ENCODE peak calls at places on chromosomes 11 and 22, in eight cellular contexts. H is left lung, B is epithelial cell of esophagus, W is brain microvascular endothelial cell, O is AG04450, R is colonic mucosa, U is dorsolateral prefrontal cortex, D is AG10803. Q is an unnamed sample.

GRCh38 chr11:107549253-107549953 is 16.1 kb downstream of the ALKBH8 start:
- DNase-seq in R (peak), O (no peak), H (no peak), W (peak), B (peak), D (peak), U (no peak), Q (peak)

GRCh38 chr22:38733329-38734202 is 22.2 kb downstream of the SUN2 start:
- DNase-seq in U (peak), D (peak), B (peak), H (peak), R (peak), W (no peak), O (peak), Q (no peak)

GRCh38 chr22:17369553-17370035 is 334 bp downstream of the CECR2 start:
- DNase-seq in H (peak), U (peak), O (no peak), W (no peak), B (no peak), D (no peak), R (no peak), Q (no peak)

GRCh38 chr11:118436639-118437045 is 350 bp downstream of the KMT2A start:
- DNase-seq in W (no peak), U (peak), D (no peak), H (peak), R (no peak), B (peak), O (no peak), Q (no peak)

GRCh38 chr22:20503816-20504215 is 3.6 kb upstream of the MED15 start:
- DNase-seq in D (no peak), R (peak), H (no peak), B (peak), O (no peak), U (no peak), W (no peak), Q (peak)

GRCh38 chr11:120185678-120186407 is 25.0 kb upstream of the OAF start:
- DNase-seq in B (no peak), O (no peak), R (peak), H (no peak), D (no peak), U (peak), W (no peak), Q (no peak)

GRCh38 chr11:78379039-78379670 is 38.5 kb downstream of the GAB2 start:
- DNase-seq in O (no peak), D (peak), W (no peak), U (no peak), H (no peak), B (no peak), R (no peak), Q (no peak)

GRCh38 chr22:50674127-50674493 is 1.5 kb downstream of the SHANK3 start:
- DNase-seq in W (no peak), U (no peak), H (peak), D (no peak), R (no peak), B (no peak), O (no peak), Q (no peak)

GRCh38 chr22:46735747-46736608 is 2.1 kb downstream of the CERK start:
- DNase-seq in W (no peak), D (no peak), H (no peak), O (no peak), B (no peak), R (no peak), U (no peak), Q (no peak)

GRCh38 chr11:95435628-95436353 is 204.8 kb upstream of the SESN3 start:
- DNase-seq in U (no peak), H (no peak), O (no peak), R (no peak), W (no peak), B (no peak), D (no peak), Q (no peak)

GRCh38 chr11:11387201-11387600 is 34.2 kb upstream of the CSNK2A3 start:
- DNase-seq in W (no peak), O (no peak), D (no peak), H (no peak), B (no peak), U (no peak), R (no peak), Q (no peak)

GRCh38 chr22:44616461-44616860 is 85.5 kb upstream of the PRR5 start:
- DNase-seq in D (no peak), R (no peak), O (no peak), U (no peak), W (no peak), H (peak), B (no peak), Q (no peak)

GRCh38 chr11:77109236-77110019 is 6.8 kb downstream of the OMP start:
- DNase-seq in H (peak), D (peak), R (no peak), O (no peak), B (no peak), U (no peak), W (no peak), Q (peak)

GRCh38 chr22:31210830-31211503 is 1.1 kb upstream of the LIMK2 start:
- DNase-seq in R (no peak), B (no peak), H (no peak), U (no peak), D (peak), W (no peak), O (no peak), Q (no peak)

GRCh38 chr11:111359223-111360149 is 19.6 kb downstream of the POU2AF1 start:
- DNase-seq in H (no peak), D (no peak), W (no peak), B (peak), U (no peak), O (no peak), R (no peak), Q (no peak)

GRCh38 chr22:32632650-32633049 is 158.0 kb downstream of the FBXO7 start:
- DNase-seq in H (no peak), W (no peak), D (no peak), B (no peak), R (no peak), U (no peak), O (no peak), Q (no peak)

GRCh38 chr11:1350086-1350725 is 39.5 kb upstream of the BRSK2 start:
- DNase-seq in W (no peak), D (no peak), R (no peak), B (no peak), H (no peak), O (no peak), U (no peak), Q (no peak)

GRCh38 chr22:48581821-48582469 is 1245.7 kb downstream of the BRD1 start:
- DNase-seq in R (no peak), O (no peak), B (no peak), H (no peak), W (no peak), D (peak), U (no peak), Q (no peak)

GRCh38 chr11:65429069-65429681 is 6.6 kb downstream of the NEAT1 start:
- DNase-seq in O (no peak), U (peak), D (peak), R (peak), H (no peak), B (peak), W (peak), Q (peak)

GRCh38 chr22:48589901-48590300 is 1237.8 kb downstream of the BRD1 start:
- DNase-seq in W (no peak), H (peak), D (no peak), O (no peak), R (no peak), B (no peak), U (no peak), Q (no peak)

GRCh38 chr11:79493555-79494171 is 52.8 kb upstream of the TENM4 start:
- DNase-seq in O (peak), U (peak), B (peak), H (peak), D (peak), R (peak), W (peak), Q (peak)

GRCh38 chr11:64786308-64786707 is 8.0 kb upstream of the SF1 start:
- DNase-seq in D (no peak), U (no peak), B (no peak), R (no peak), W (no peak), O (no peak), H (no peak), Q (no peak)

GRCh38 chr22:20607157-20607907 is 99.9 kb downstream of the MED15 start:
- DNase-seq in B (no peak), H (peak), R (no peak), W (no peak), D (no peak), O (no peak), U (no peak), Q (no peak)

GRCh38 chr11:6719588-6719987 is 36.4 kb upstream of the MRPL17 start:
- DNase-seq in H (no peak), B (no peak), R (no peak), W (no peak), U (no peak), O (no peak), D (no peak), Q (no peak)

GRCh38 chr11:74679513-74679865 is 51.7 kb downstream of the CHRDL2 start:
- DNase-seq in W (no peak), O (no peak), R (no peak), B (no peak), D (no peak), H (no peak), U (peak), Q (no peak)

GRCh38 chr11:75485742-75486141 is 40.0 kb downstream of the GDPD5 start:
- DNase-seq in B (no peak), W (no peak), U (no peak), D (no peak), O (no peak), R (no peak), H (no peak), Q (no peak)

GRCh38 chr11:72706579-72706978 is 32.4 kb upstream of the PDE2A start:
- DNase-seq in H (no peak), B (no peak), U (no peak), O (no peak), D (no peak), W (no peak), R (no peak), Q (no peak)

GRCh38 chr11:129639300-129639699 is 176.3 kb upstream of the TMEM45B start:
- DNase-seq in W (peak), H (no peak), O (peak), B (peak), U (no peak), R (no peak), D (peak), Q (peak)

GRCh38 chr22:50544078-50544745 is 1.5 kb upstream of the KLHDC7B start:
- DNase-seq in O (no peak), W (peak), D (peak), B (peak), U (peak), H (peak), R (peak), Q (peak)

GRCh38 chr11:119306373-119306890 is 10.5 kb downstream of the MCAM start:
- DNase-seq in O (no peak), B (no peak), H (no peak), D (peak), U (no peak), R (no peak), W (peak), Q (no peak)

GRCh38 chr11:74265256-74265655 is 46.2 kb downstream of the P4HA3 start:
- DNase-seq in U (no peak), H (no peak), O (no peak), B (no peak), W (no peak), D (no peak), R (no peak), Q (no peak)

GRCh38 chr11:46860218-46860617 is 14.1 kb upstream of the CKAP5 start:
- DNase-seq in R (no peak), U (no peak), D (no peak), H (no peak), W (no peak), B (no peak), O (no peak), Q (no peak)

GRCh38 chr22:31776231-31776630 is 22.4 kb downstream of the DEPDC5 start:
- DNase-seq in W (no peak), H (no peak), O (no peak), B (peak), D (no peak), U (no peak), R (no peak), Q (no peak)

GRCh38 chr11:125245299-125245698 is 80.7 kb downstream of the PKNOX2 start:
- DNase-seq in H (no peak), U (no peak), D (no peak), B (no peak), W (no peak), O (no peak), R (no peak), Q (no peak)

GRCh38 chr22:39622881-39623367 is 52.4 kb downstream of the CACNA1I start:
- DNase-seq in H (peak), O (no peak), B (peak), D (peak), U (peak), R (peak), W (peak), Q (no peak)

GRCh38 chr11:118532852-118533768 is 2.1 kb downstream of the TMEM25 start:
- DNase-seq in B (no peak), R (no peak), U (no peak), D (no peak), O (no peak), H (no peak), W (no peak), Q (no peak)

GRCh38 chr11:34652191-34652958 is 31.5 kb downstream of the EHF start:
- DNase-seq in H (no peak), B (no peak), U (no peak), W (no peak), R (no peak), O (no peak), D (no peak), Q (no peak)

GRCh38 chr11:34655335-34656008 is 34.6 kb downstream of the EHF start:
- DNase-seq in B (peak), W (peak), U (no peak), O (peak), R (no peak), H (no peak), D (peak), Q (peak)

GRCh38 chr11:34653031-34653430 is 32.1 kb downstream of the EHF start:
- DNase-seq in U (no peak), B (no peak), H (no peak), D (no peak), O (no peak), W (no peak), R (no peak), Q (no peak)

GRCh38 chr11:34654491-34655334 is 33.8 kb downstream of the EHF start:
- DNase-seq in B (peak), O (no peak), W (peak), R (no peak), H (no peak), D (peak), U (peak), Q (no peak)

DNA sequence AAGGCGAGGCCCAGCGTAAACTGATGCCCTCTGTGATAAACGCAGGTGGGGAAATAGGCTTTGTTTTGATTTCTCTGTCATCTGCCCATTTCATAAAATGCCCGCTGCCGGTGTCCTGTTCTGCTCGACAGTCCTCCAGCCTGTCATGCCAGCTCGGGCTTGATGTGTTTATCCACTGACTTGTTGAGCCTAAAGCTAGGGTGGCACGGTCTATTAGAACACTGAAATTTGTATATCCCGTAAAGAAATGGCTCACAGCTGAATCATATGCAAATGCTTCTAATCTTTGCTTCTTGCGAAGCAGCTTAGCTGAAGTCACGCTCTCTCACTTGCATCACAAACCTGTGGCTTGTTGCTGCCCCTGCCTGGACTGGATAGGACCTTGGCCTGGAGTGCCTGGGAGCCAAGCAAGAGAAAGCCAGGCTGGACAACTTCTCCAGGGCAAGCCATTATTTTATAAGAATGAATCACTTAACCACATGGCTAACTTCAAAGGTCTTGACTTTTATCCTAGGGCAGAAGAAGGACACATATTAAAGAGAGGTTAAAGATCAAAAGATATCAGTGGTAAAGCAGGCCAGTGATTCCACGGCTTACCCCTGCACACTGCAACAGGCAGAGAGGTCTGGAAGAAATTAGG is 33.1 kb downstream of the EHF start:
- DNase-seq in D (peak), B (peak), W (peak), U (no peak), H (peak), O (peak), R (peak), Q (peak)
- TF ChIP-seq CTCF in D (peak), B (peak), W (peak), U (no peak), H (no peak), O (peak), R (no peak), Q (no peak)

DNA sequence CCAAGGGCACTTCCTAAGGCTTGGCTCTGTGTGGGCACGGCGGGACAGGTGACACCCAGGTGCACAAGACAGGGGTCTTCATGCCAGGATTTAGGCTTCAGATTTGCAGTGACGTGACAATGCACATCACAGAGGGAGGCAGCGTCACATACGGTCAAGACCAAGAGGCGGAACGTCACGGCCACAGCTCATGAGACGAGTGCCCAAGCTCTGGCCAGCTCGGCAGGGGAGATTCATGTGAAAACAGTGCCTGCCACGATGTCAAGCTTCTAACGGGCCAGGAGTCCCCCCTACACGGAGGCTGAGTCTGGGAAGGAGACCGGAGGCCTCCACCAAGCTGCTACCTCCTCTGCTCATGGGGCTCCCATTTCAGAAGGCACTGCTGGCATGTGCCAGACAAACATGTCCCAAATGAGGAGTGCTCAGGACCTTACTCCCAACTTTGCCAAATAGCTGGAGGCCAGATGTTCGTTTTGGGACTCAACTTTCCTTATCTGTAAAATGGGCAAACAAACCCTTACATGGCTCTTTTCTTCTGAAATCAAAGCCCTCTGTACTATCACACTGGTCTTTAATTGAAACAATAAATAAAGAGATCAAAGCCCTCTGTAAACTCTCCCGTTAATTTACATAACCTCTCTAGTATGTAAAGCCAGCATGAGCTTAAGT is 16.6 kb downstream of the VPS37C start:
- DNase-seq in D (no peak), O (no peak), W (no peak), U (peak), R (no peak), B (no peak), H (no peak), Q (no peak)
- H3K4me3 ChIP-seq in D (no peak), O (no peak), W (no peak), U (no peak), R (no peak), B (no peak), H (no peak), Q (no peak)

DNA sequence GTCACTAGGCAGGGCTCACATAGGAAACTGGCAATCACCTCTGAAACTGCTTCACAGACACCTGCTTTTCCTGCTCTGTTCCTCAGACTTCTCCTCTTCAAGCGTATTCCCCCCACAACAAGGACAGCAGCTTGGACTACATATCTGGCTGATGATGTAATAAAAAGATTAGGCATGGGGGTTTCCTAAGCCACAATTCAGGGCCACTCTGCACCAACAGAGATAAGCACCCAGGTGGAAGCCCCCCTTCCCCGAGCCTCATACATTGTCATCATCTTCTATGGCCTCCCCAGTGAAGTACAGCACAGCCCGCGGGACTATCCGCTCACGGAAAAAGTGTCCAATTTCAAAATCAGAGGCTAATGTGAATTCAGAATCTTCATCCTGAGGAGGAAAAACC is 25.0 kb upstream of the PHLDA2 start:
- DNase-seq in W (no peak), R (no peak), D (no peak), H (no peak), U (no peak), B (peak), O (no peak), Q (no peak)
- TF ChIP-seq CTCF in W (no peak), R (no peak), D (no peak), H (no peak), U (no peak), B (no peak), O (no peak), Q (no peak)

DNA sequence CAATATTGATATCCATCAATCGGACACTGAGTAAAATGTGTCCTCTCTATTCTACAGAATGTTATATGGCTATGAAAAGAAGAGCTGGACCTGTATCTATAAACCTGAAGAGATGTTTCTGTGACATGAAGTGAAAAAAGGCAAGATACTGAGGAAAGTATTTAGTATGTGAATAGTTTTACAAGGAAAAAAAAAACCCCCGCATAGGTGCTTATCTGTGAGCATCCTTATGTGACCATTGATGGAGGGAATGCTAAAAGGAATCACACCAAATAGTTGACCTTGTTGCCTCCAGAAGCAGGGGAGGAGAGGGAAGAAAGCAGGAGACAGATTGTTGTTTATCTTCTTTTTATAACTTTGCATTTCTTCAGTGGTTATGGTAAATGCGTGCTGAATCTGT is 661 bp upstream of the PRG2 start:
- DNase-seq in B (no peak), U (no peak), H (no peak), R (no peak), O (no peak), W (no peak), D (no peak), Q (no peak)
- H3K4me3 ChIP-seq in B (no peak), U (no peak), H (no peak), R (no peak), O (no peak), W (no peak), D (no peak), Q (no peak)

Q was measured in astrocyte of the spinal cord.